ENCODE peak calls at places on chromosomes 16 and 17, in five cellular contexts. K, V, N, R and L are unnamed samples.
A peak's percentile ranks its signal among the peaks of the same experiment; 100 is the strongest.

GRCh38 chr17:44552361-44552760 is 4.9 kb upstream of the FZD2 start:
- DNase-seq in K (no peak), V (no peak), N (no peak), R (no peak), L (no peak)

GRCh38 chr17:20925091-20925490 is 117.7 kb downstream of the USP22 start:
- DNase-seq in K (no peak), V (no peak), N (no peak), R (no peak), L (no peak)

GRCh38 chr16:65572156-65572555 is 450.3 kb upstream of the CDH11 start:
- DNase-seq in K (no peak), V (no peak), N (peak; percentile 80), R (no peak), L (no peak)

GRCh38 chr17:73592531-73592961 is 51.7 kb downstream of the SDK2 start:
- DNase-seq in K (no peak), V (no peak), N (no peak), R (no peak), L (no peak)

GRCh38 chr16:78240459-78241222 is 141.2 kb downstream of the WWOX start:
- DNase-seq in K (no peak), V (no peak), N (no peak), R (no peak), L (no peak)

GRCh38 chr17:43398724-43399595 is at the start of gene ARL4D:
- DNase-seq in K (peak; percentile 66), V (peak; percentile 92), N (peak; percentile 88), R (peak; percentile 93), L (no peak)

GRCh38 chr16:30715777-30716445 is 16.9 kb downstream of the SRCAP start:
- DNase-seq in K (peak; percentile 4), V (no peak), N (no peak), R (no peak), L (no peak)

GRCh38 chr17:35542990-35543389 is 5.5 kb upstream of the SLFN12L start:
- DNase-seq in K (no peak), V (no peak), N (no peak), R (no peak), L (no peak)

GRCh38 chr16:88754912-88755744 is 29.9 kb downstream of the PIEZO1 start:
- DNase-seq in K (no peak), V (no peak), N (peak; percentile 60), R (no peak), L (no peak)

GRCh38 chr17:7354262-7354781 is 634 bp upstream of the TMEM95 start:
- DNase-seq in K (no peak), V (no peak), N (no peak), R (no peak), L (no peak)

GRCh38 chr17:74919440-74920305 is 3.4 kb downstream of the USH1G start:
- DNase-seq in K (no peak), V (no peak), N (peak; percentile 83), R (no peak), L (no peak)

GRCh38 chr16:85310868-85311585 is 198.8 kb upstream of the CIBAR2 start:
- DNase-seq in K (no peak), V (no peak), N (no peak), R (no peak), L (no peak)